ENCODE peak calls at places on chromosomes 1 and 21, in nine cellular contexts. F is lower lobe of right lung, I is GM13976, H is NB4, W is WTC11, L is fibroblast of pulmonary artery, M is bronchial epithelial cell, N is cardiac fibroblast, D is mucosa of descending colon. J is an unnamed sample.

GRCh38 chr1:59596432-59596831 is 218.3 kb upstream of the HOOK1 start:
- DNase-seq in F (no peak), I (no peak), H (no peak), W (no peak), L (peak), M (peak), N (peak), D (no peak), J (peak)

GRCh38 chr1:245715970-245716369 is 561.2 kb downstream of the KIF26B start:
- DNase-seq in F (no peak), I (no peak), H (no peak), W (no peak), L (peak), M (peak), N (peak), D (no peak), J (peak)

GRCh38 chr1:240613353-240614142 is 1.6 kb upstream of the GREM2 start:
- DNase-seq in F (no peak), I (no peak), H (peak), W (no peak), L (no peak), M (no peak), N (no peak), D (no peak), J (no peak)

GRCh38 chr21:38244885-38245869 is 11.6 kb upstream of the KCNJ15 start:
- DNase-seq in F (no peak), I (peak), H (peak), W (no peak), L (peak), M (peak), N (peak), D (no peak), J (peak)

GRCh38 chr1:39132505-39133339 is 71.8 kb upstream of the MACF1 start:
- DNase-seq in F (peak), I (no peak), H (no peak), W (peak), L (peak), M (peak), N (peak), D (peak), J (no peak)

GRCh38 chr1:88956003-88956402 is 36.4 kb downstream of the KYAT3 start:
- DNase-seq in F (no peak), I (no peak), H (no peak), W (no peak), L (no peak), M (no peak), N (no peak), D (no peak), J (no peak)

GRCh38 chr1:193457676-193458075 is 271.3 kb upstream of the B3GALT2 start:
- DNase-seq in F (no peak), I (no peak), H (no peak), W (no peak), L (no peak), M (peak), N (no peak), D (no peak), J (no peak)

GRCh38 chr1:109040627-109041613 is 982 bp downstream of the WDR47 start:
- DNase-seq in F (peak), I (peak), H (peak), W (peak), L (peak), M (peak), N (peak), D (no peak), J (no peak)

GRCh38 chr1:158999301-159000069 is 10.2 kb upstream of the IFI16 start:
- DNase-seq in F (no peak), I (no peak), H (no peak), W (peak), L (peak), M (peak), N (peak), D (no peak), J (peak)

GRCh38 chr1:221392453-221392852 is 349.4 kb downstream of the DUSP10 start:
- DNase-seq in F (no peak), I (no peak), H (no peak), W (no peak), L (peak), M (peak), N (peak), D (no peak), J (peak)

GRCh38 chr1:2563205-2563604 is 7.0 kb downstream of the TNFRSF14 start:
- DNase-seq in F (no peak), I (no peak), H (no peak), W (no peak), L (no peak), M (no peak), N (no peak), D (no peak), J (no peak)

GRCh38 chr1:21926814-21927530 is 10.1 kb downstream of the HSPG2 start:
- DNase-seq in F (no peak), I (no peak), H (no peak), W (no peak), L (peak), M (no peak), N (no peak), D (peak), J (no peak)

GRCh38 chr1:28036431-28036830 is 52.0 kb downstream of the EYA3 start:
- DNase-seq in F (no peak), I (no peak), H (no peak), W (no peak), L (no peak), M (no peak), N (no peak), D (no peak), J (no peak)

GRCh38 chr1:172818841-172819527 is 160.1 kb downstream of the FASLG start:
- DNase-seq in F (no peak), I (peak), H (peak), W (no peak), L (no peak), M (no peak), N (peak), D (no peak), J (no peak)

GRCh38 chr21:31988492-31989285 is 115.9 kb downstream of the HUNK start:
- DNase-seq in F (no peak), I (no peak), H (peak), W (no peak), L (no peak), M (peak), N (peak), D (no peak), J (no peak)

GRCh38 chr1:56286506-56286905 is 292.9 kb downstream of the PLPP3 start:
- DNase-seq in F (no peak), I (no peak), H (no peak), W (no peak), L (no peak), M (peak), N (no peak), D (no peak), J (no peak)

GRCh38 chr1:230905733-230906132 is 37.4 kb upstream of the C1orf198 start:
- DNase-seq in F (no peak), I (no peak), H (no peak), W (no peak), L (peak), M (no peak), N (peak), D (no peak), J (no peak)

GRCh38 chr1:170929835-170930554 is 5.3 kb upstream of the MROH9 start:
- DNase-seq in F (no peak), I (peak), H (peak), W (no peak), L (peak), M (peak), N (peak), D (no peak), J (peak)

GRCh38 chr21:39127506-39127905 is 55.7 kb downstream of the PSMG1 start:
- DNase-seq in F (no peak), I (no peak), H (no peak), W (peak), L (no peak), M (no peak), N (no peak), D (no peak), J (no peak)

GRCh38 chr1:39063775-39064174 is 37.6 kb downstream of the NDUFS5 start:
- DNase-seq in F (peak), I (no peak), H (no peak), W (no peak), L (peak), M (no peak), N (no peak), D (no peak), J (no peak)

GRCh38 chr1:233714631-233715217 is 100.8 kb downstream of the KCNK1 start:
- DNase-seq in F (no peak), I (no peak), H (no peak), W (no peak), L (no peak), M (no peak), N (no peak), D (no peak), J (no peak)

GRCh38 chr21:20822559-20823133 is 175.6 kb upstream of the NCAM2 start:
- DNase-seq in F (no peak), I (no peak), H (no peak), W (no peak), L (no peak), M (no peak), N (no peak), D (no peak), J (no peak)

GRCh38 chr1:181541947-181542346 is 58.6 kb downstream of the CACNA1E start:
- DNase-seq in F (no peak), I (no peak), H (no peak), W (no peak), L (peak), M (peak), N (peak), D (no peak), J (no peak)

GRCh38 chr1:91889717-91890459 is 3.9 kb upstream of the TGFBR3 start:
- DNase-seq in F (no peak), I (no peak), H (no peak), W (no peak), L (peak), M (peak), N (peak), D (no peak), J (no peak)

GRCh38 chr1:91669584-91670350 is 169.1 kb downstream of the CDC7 start:
- DNase-seq in F (no peak), I (no peak), H (no peak), W (no peak), L (no peak), M (no peak), N (no peak), D (no peak), J (no peak)

GRCh38 chr1:54543729-54544496 is 4.1 kb upstream of the ACOT11 start:
- DNase-seq in F (no peak), I (peak), H (peak), W (no peak), L (peak), M (peak), N (peak), D (no peak), J (no peak)

GRCh38 chr21:30044447-30045064 is 104.8 kb upstream of the GRIK1 start:
- DNase-seq in F (no peak), I (no peak), H (peak), W (no peak), L (peak), M (peak), N (peak), D (no peak), J (peak)

GRCh38 chr1:205140113-205140512 is 18.3 kb upstream of the RBBP5 start:
- DNase-seq in F (no peak), I (no peak), H (no peak), W (no peak), L (no peak), M (no peak), N (no peak), D (no peak), J (no peak)

GRCh38 chr1:235075955-235076308 is 52.7 kb downstream of the TOMM20 start:
- DNase-seq in F (peak), I (no peak), H (no peak), W (no peak), L (no peak), M (no peak), N (no peak), D (peak), J (no peak)

GRCh38 chr1:29196863-29197589 is 15.3 kb upstream of the SRSF4 start:
- DNase-seq in F (no peak), I (no peak), H (no peak), W (no peak), L (peak), M (peak), N (peak), D (no peak), J (peak)

GRCh38 chr1:71828431-71829012 is 453.8 kb downstream of the NEGR1 start:
- DNase-seq in F (no peak), I (no peak), H (no peak), W (no peak), L (no peak), M (no peak), N (no peak), D (no peak), J (no peak)

GRCh38 chr1:2558030-2558400 is 1.8 kb downstream of the TNFRSF14 start:
- DNase-seq in F (no peak), I (no peak), H (no peak), W (no peak), L (no peak), M (no peak), N (no peak), D (no peak), J (no peak)

GRCh38 chr1:18123467-18123992 is 15.9 kb downstream of the IGSF21 start:
- DNase-seq in F (no peak), I (no peak), H (no peak), W (no peak), L (no peak), M (no peak), N (no peak), D (no peak), J (no peak)

DNA sequence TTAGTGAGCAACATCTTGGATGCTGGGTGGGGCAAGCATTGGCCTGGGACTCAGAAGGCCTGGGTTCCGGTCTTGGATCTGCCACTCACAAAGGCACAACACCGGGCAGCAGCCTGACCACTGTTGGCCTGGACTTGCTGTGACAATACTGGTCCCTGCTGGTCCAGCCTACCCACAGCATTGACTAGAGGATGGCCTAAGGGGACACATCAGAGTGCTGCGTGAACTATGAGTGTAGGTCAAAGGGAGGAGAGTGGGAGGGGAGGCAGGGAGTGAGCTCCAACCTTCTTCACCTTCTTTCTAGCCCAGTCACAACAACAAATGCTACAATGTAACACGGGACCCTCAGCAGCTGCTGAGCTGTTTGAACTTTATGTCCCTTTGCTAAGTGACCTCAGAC is 31.1 kb downstream of the TMEM50A start:
- DNase-seq in F (no peak), I (no peak), H (no peak), W (no peak), L (no peak), M (no peak), N (no peak), D (no peak), J (no peak)
- TF ChIP-seq CTCF in F (no peak), I (no peak), H (no peak), W (no peak), L (no peak), M (no peak), N (no peak), D (no peak), J (no peak)

GRCh38 chr1:34645109-34645688 is 109.6 kb upstream of the GJB5 start:
- DNase-seq in F (no peak), I (no peak), H (no peak), W (no peak), L (no peak), M (no peak), N (no peak), D (no peak), J (no peak)

GRCh38 chr1:34645919-34646318 is 108.9 kb upstream of the GJB5 start:
- DNase-seq in F (no peak), I (no peak), H (no peak), W (no peak), L (no peak), M (no peak), N (no peak), D (no peak), J (no peak)

GRCh38 chr1:34640654-34641401 is 114.0 kb upstream of the GJB5 start:
- DNase-seq in F (no peak), I (no peak), H (no peak), W (no peak), L (no peak), M (no peak), N (no peak), D (no peak), J (no peak)

GRCh38 chr1:34639701-34640100 is 115.1 kb upstream of the GJB5 start:
- DNase-seq in F (no peak), I (no peak), H (no peak), W (no peak), L (no peak), M (no peak), N (no peak), D (no peak), J (no peak)

DNA sequence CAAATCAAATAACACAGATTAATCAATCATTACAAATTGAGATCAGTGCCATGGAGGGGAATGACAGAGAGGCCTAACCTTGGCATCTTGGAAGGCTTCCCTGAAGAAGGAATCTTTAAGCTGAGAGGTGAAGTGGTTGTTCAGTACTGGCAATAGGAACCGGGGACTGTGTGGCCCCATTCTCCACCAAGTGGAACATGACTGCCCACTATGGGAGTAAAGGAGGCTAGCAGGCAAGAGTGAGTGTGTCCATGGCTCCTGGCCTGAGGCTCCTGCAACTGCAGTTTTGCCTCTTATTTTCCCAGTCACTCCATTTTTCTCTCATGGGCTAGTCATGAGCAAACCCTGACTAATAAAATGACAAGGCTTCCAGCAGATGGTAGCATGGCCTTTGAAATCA is 112.2 kb upstream of the GJB5 start:
- DNase-seq in F (no peak), I (no peak), H (no peak), W (peak), L (no peak), M (no peak), N (no peak), D (no peak), J (no peak)
- TF ChIP-seq CTCF in F (no peak), I (no peak), H (no peak), W (peak), L (no peak), M (no peak), N (no peak), D (no peak), J (no peak)

DNA sequence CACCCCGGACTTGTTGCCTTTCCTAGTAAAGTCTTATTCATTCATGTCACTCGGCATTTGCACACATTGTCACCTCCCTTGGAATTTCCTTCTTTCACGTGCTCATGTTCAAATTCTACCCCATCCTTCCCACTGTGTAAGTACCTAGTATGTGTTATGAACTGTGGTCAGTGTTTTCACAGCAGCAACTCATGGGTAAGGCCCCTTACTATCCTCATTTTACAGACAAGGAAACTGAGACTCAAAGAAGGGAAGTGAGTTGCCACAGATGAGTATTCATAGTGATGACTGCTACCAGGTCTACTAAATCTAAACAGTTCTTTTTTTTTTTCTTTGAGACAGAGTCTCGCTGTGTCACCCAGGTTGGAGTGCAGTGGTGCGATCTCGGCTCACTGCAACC is 10.5 kb downstream of the CITED4 start:
- DNase-seq in F (no peak), I (no peak), H (no peak), W (no peak), L (no peak), M (no peak), N (no peak), D (no peak), J (no peak)
- TF ChIP-seq CTCF in F (no peak), I (no peak), H (no peak), W (no peak), L (no peak), M (no peak), N (no peak), D (no peak), J (no peak)

GRCh38 chr1:185654952-185655314 is 79.3 kb upstream of the HMCN1 start:
- DNase-seq in F (no peak), I (no peak), H (no peak), W (no peak), L (no peak), M (no peak), N (no peak), D (no peak), J (no peak)

GRCh38 chr1:185650602-185651230 is 83.5 kb upstream of the HMCN1 start:
- DNase-seq in F (no peak), I (no peak), H (no peak), W (no peak), L (no peak), M (peak), N (no peak), D (no peak), J (no peak)

GRCh38 chr1:185653615-185654014 is 80.6 kb upstream of the HMCN1 start:
- DNase-seq in F (no peak), I (no peak), H (no peak), W (no peak), L (no peak), M (no peak), N (no peak), D (no peak), J (no peak)

GRCh38 chr1:185654199-185654951 is 79.8 kb upstream of the HMCN1 start:
- DNase-seq in F (no peak), I (no peak), H (no peak), W (no peak), L (peak), M (peak), N (peak), D (no peak), J (no peak)

DNA sequence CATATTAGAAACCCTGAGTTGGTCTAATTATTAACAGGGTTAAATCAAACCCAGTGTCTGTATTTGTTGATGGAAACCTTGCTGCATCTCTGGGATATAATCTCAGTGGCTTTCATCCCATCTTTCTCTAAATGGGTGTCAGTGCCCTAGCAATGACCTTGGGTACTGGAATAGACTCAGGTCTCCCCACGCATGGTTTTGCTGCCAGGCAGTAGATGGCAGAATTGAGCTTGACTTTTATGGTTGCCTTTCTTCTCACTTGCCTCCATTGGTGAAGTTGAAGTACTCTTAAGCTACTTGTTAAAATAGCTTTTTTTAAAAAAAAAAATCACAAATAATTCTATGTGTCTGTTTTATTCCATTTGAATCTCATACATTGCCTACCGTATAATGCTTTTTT is 81.8 kb upstream of the HMCN1 start:
- DNase-seq in F (no peak), I (no peak), H (peak), W (no peak), L (no peak), M (peak), N (peak), D (no peak), J (no peak)
- TF ChIP-seq CTCF in F (peak), I (peak), H (peak), W (no peak), L (peak), M (peak), N (peak), D (no peak), J (peak)

GRCh38 chr1:43977376-43978263 is 1.4 kb upstream of the B4GALT2 start:
- DNase-seq in F (no peak), I (no peak), H (peak), W (no peak), L (no peak), M (no peak), N (no peak), D (no peak), J (no peak)
- TF ChIP-seq CTCF in F (no peak), I (no peak), H (no peak), W (no peak), L (no peak), M (no peak), N (no peak), D (no peak), J (no peak)

J was measured in HFF-Myc.